ENCODE peak calls at places on chromosomes 3 and 15, in eight cellular contexts. One of them, this sample, is unnamed.
A peak's percentile ranks its signal among the peaks of the same experiment; 100 is the strongest.

GRCh38 chr3:131224886-131225550 is 156.6 kb upstream of the NUDT16 start:
- DNase-seq in sigmoid colon: no peak
- DNase-seq in A549: no peak
- DNase-seq in heart left ventricle: no peak
- DNase-seq in HCT116: no peak
- DNase-seq in IMR-90: peak; percentile 42
- DNase-seq in tibial nerve: no peak
- DNase-seq in right lobe of liver: no peak
- DNase-seq in this sample: no peak

GRCh38 chr3:59425942-59426341 is 376.1 kb upstream of the CFAP20DC start:
- DNase-seq in sigmoid colon: no peak
- DNase-seq in A549: no peak
- DNase-seq in heart left ventricle: no peak
- DNase-seq in HCT116: no peak
- DNase-seq in IMR-90: no peak
- DNase-seq in tibial nerve: no peak
- DNase-seq in right lobe of liver: no peak
- DNase-seq in this sample: no peak

GRCh38 chr3:183895774-183896173 is 11.1 kb upstream of the PARL start:
- DNase-seq in sigmoid colon: no peak
- DNase-seq in A549: no peak
- DNase-seq in heart left ventricle: no peak
- DNase-seq in HCT116: no peak
- DNase-seq in IMR-90: no peak
- DNase-seq in tibial nerve: no peak
- DNase-seq in right lobe of liver: no peak
- DNase-seq in this sample: no peak

GRCh38 chr3:74347563-74348268 is 266.7 kb downstream of the CNTN3 start:
- DNase-seq in sigmoid colon: no peak
- DNase-seq in A549: no peak
- DNase-seq in heart left ventricle: no peak
- DNase-seq in HCT116: no peak
- DNase-seq in IMR-90: no peak
- DNase-seq in tibial nerve: no peak
- DNase-seq in right lobe of liver: peak; percentile 50
- DNase-seq in this sample: no peak

GRCh38 chr3:105688821-105689220 is 180.0 kb downstream of the CBLB start:
- DNase-seq in sigmoid colon: no peak
- DNase-seq in A549: peak; percentile 1
- DNase-seq in heart left ventricle: no peak
- DNase-seq in HCT116: no peak
- DNase-seq in IMR-90: no peak
- DNase-seq in tibial nerve: no peak
- DNase-seq in right lobe of liver: no peak
- DNase-seq in this sample: no peak

GRCh38 chr15:49387471-49387870 is 35.6 kb upstream of the FGF7 start:
- DNase-seq in sigmoid colon: no peak
- DNase-seq in A549: no peak
- DNase-seq in heart left ventricle: no peak
- DNase-seq in HCT116: no peak
- DNase-seq in IMR-90: no peak
- DNase-seq in tibial nerve: no peak
- DNase-seq in right lobe of liver: no peak
- DNase-seq in this sample: no peak

GRCh38 chr15:82570721-82571519 is 30.7 kb upstream of the RPS17 start:
- DNase-seq in sigmoid colon: peak; percentile 70
- DNase-seq in A549: no peak
- DNase-seq in heart left ventricle: no peak
- DNase-seq in HCT116: no peak
- DNase-seq in IMR-90: peak; percentile 70
- DNase-seq in tibial nerve: no peak
- DNase-seq in right lobe of liver: no peak
- DNase-seq in this sample: no peak

GRCh38 chr3:183490653-183491052 is 62.2 kb upstream of the MCF2L2 start:
- DNase-seq in sigmoid colon: no peak
- DNase-seq in A549: no peak
- DNase-seq in heart left ventricle: no peak
- DNase-seq in HCT116: no peak
- DNase-seq in IMR-90: no peak
- DNase-seq in tibial nerve: no peak
- DNase-seq in right lobe of liver: peak; percentile 22
- DNase-seq in this sample: no peak

GRCh38 chr15:31392761-31393401 is 66.2 kb downstream of the KLF13 start:
- DNase-seq in sigmoid colon: peak; percentile 73
- DNase-seq in A549: no peak
- DNase-seq in heart left ventricle: no peak
- DNase-seq in HCT116: no peak
- DNase-seq in IMR-90: no peak
- DNase-seq in tibial nerve: peak; percentile 6
- DNase-seq in right lobe of liver: no peak
- DNase-seq in this sample: peak; percentile 60

GRCh38 chr15:95609096-95609495 is 721.4 kb upstream of the NR2F2 start:
- DNase-seq in sigmoid colon: no peak
- DNase-seq in A549: no peak
- DNase-seq in heart left ventricle: no peak
- DNase-seq in HCT116: no peak
- DNase-seq in IMR-90: peak; percentile 15
- DNase-seq in tibial nerve: no peak
- DNase-seq in right lobe of liver: no peak
- DNase-seq in this sample: no peak

GRCh38 chr3:141605883-141606282 is 119.1 kb downstream of the RASA2 start:
- DNase-seq in sigmoid colon: no peak
- DNase-seq in A549: no peak
- DNase-seq in heart left ventricle: no peak
- DNase-seq in HCT116: no peak
- DNase-seq in IMR-90: peak; percentile 28
- DNase-seq in tibial nerve: no peak
- DNase-seq in right lobe of liver: no peak
- DNase-seq in this sample: no peak

GRCh38 chr3:105944281-105944680 is 75.5 kb upstream of the CBLB start:
- DNase-seq in sigmoid colon: no peak
- DNase-seq in A549: no peak
- DNase-seq in heart left ventricle: no peak
- DNase-seq in HCT116: no peak
- DNase-seq in IMR-90: peak; percentile 58
- DNase-seq in tibial nerve: no peak
- DNase-seq in right lobe of liver: no peak
- DNase-seq in this sample: no peak

GRCh38 chr3:52039426-52039825 is 16.9 kb downstream of the DUSP7 start:
- DNase-seq in sigmoid colon: no peak
- DNase-seq in A549: no peak
- DNase-seq in heart left ventricle: no peak
- DNase-seq in HCT116: no peak
- DNase-seq in IMR-90: no peak
- DNase-seq in tibial nerve: no peak
- DNase-seq in right lobe of liver: no peak
- DNase-seq in this sample: no peak

GRCh38 chr3:52041118-52041847 is 15.1 kb downstream of the DUSP7 start:
- DNase-seq in sigmoid colon: no peak
- DNase-seq in A549: no peak
- DNase-seq in heart left ventricle: no peak
- DNase-seq in HCT116: no peak
- DNase-seq in IMR-90: no peak
- DNase-seq in tibial nerve: no peak
- DNase-seq in right lobe of liver: no peak
- DNase-seq in this sample: no peak

GRCh38 chr3:52038227-52038626 is 18.1 kb downstream of the DUSP7 start:
- DNase-seq in sigmoid colon: no peak
- DNase-seq in A549: no peak
- DNase-seq in heart left ventricle: no peak
- DNase-seq in HCT116: no peak
- DNase-seq in IMR-90: no peak
- DNase-seq in tibial nerve: no peak
- DNase-seq in right lobe of liver: no peak
- DNase-seq in this sample: no peak

GRCh38 chr3:52040600-52040999 is 15.8 kb downstream of the DUSP7 start:
- DNase-seq in sigmoid colon: no peak
- DNase-seq in A549: no peak
- DNase-seq in heart left ventricle: no peak
- DNase-seq in HCT116: no peak
- DNase-seq in IMR-90: no peak
- DNase-seq in tibial nerve: no peak
- DNase-seq in right lobe of liver: no peak
- DNase-seq in this sample: no peak

DNA sequence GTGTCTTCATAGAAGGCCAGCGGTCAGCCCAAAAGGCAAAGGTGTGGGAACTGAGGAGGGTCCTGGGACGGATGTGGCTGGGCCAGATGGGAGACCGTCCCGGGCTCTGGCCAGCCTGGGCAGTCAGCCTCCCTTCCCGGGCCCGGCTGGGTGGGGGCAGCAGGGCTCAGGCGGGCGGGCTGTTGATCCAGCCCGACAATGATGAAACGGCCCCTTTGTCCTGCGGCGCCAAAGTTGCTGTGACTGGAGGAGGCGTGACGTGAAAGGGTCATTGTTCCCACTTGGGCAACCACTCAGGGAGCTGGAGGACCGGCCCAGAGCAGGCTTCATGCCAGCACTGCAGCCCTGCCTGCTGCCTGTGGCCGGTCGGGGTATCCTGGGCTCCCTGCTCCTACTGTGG is 16.5 kb downstream of the DUSP7 start:
- DNase-seq in sigmoid colon: peak; percentile 81
- DNase-seq in A549: no peak
- DNase-seq in heart left ventricle: peak; percentile 87
- DNase-seq in HCT116: no peak
- DNase-seq in IMR-90: no peak
- DNase-seq in tibial nerve: peak; percentile 64
- DNase-seq in right lobe of liver: peak; percentile 88
- DNase-seq in this sample: peak; percentile 82
- TF ChIP-seq POLR2A in sigmoid colon: no peak
- TF ChIP-seq POLR2A in A549: no peak
- TF ChIP-seq POLR2A in heart left ventricle: no peak
- TF ChIP-seq POLR2A in HCT116: no peak
- TF ChIP-seq POLR2A in IMR-90: no peak
- TF ChIP-seq POLR2A in tibial nerve: no peak
- TF ChIP-seq POLR2A in right lobe of liver: no peak
- TF ChIP-seq POLR2A in this sample: no peak

GRCh38 chr15:45376967-45377629 is 1.2 kb downstream of the GATM start:
- DNase-seq in sigmoid colon: no peak
- DNase-seq in A549: no peak
- DNase-seq in heart left ventricle: no peak
- DNase-seq in HCT116: no peak
- DNase-seq in IMR-90: no peak
- DNase-seq in tibial nerve: no peak
- DNase-seq in right lobe of liver: no peak
- DNase-seq in this sample: no peak
- H3K4me3 ChIP-seq in sigmoid colon: peak overlapping the region; percentile 56
- H3K4me3 ChIP-seq in A549: peak overlapping the region; percentile 57
- H3K4me3 ChIP-seq in heart left ventricle: peak overlapping the region; percentile 65
- H3K4me3 ChIP-seq in HCT116: no peak overlapping the region
- H3K4me3 ChIP-seq in IMR-90: no peak overlapping the region
- H3K4me3 ChIP-seq in tibial nerve: peak overlapping the region; percentile 69
- H3K4me3 ChIP-seq in right lobe of liver: peak overlapping the region; percentile 55
- H3K4me3 ChIP-seq in this sample: peak overlapping the region; percentile 64

GRCh38 chr15:40472171-40472727 is 1.5 kb downstream of the CHST14 start:
- DNase-seq in sigmoid colon: no peak
- DNase-seq in A549: no peak
- DNase-seq in heart left ventricle: no peak
- DNase-seq in HCT116: no peak
- DNase-seq in IMR-90: no peak
- DNase-seq in tibial nerve: no peak
- DNase-seq in right lobe of liver: no peak
- DNase-seq in this sample: no peak

GRCh38 chr15:40471105-40471777 is 457 bp downstream of the CHST14 start:
- DNase-seq in sigmoid colon: no peak
- DNase-seq in A549: no peak
- DNase-seq in heart left ventricle: no peak
- DNase-seq in HCT116: no peak
- DNase-seq in IMR-90: peak; percentile 4
- DNase-seq in tibial nerve: peak; percentile 12
- DNase-seq in right lobe of liver: no peak
- DNase-seq in this sample: no peak

GRCh38 chr15:40469776-40470390 is 901 bp upstream of the CHST14 start:
- DNase-seq in sigmoid colon: no peak
- DNase-seq in A549: no peak
- DNase-seq in heart left ventricle: no peak
- DNase-seq in HCT116: no peak
- DNase-seq in IMR-90: peak; percentile 13
- DNase-seq in tibial nerve: no peak
- DNase-seq in right lobe of liver: no peak
- DNase-seq in this sample: no peak

GRCh38 chr15:40471778-40472130 is 970 bp downstream of the CHST14 start:
- DNase-seq in sigmoid colon: no peak
- DNase-seq in A549: no peak
- DNase-seq in heart left ventricle: no peak
- DNase-seq in HCT116: no peak
- DNase-seq in IMR-90: peak; percentile 10
- DNase-seq in tibial nerve: no peak
- DNase-seq in right lobe of liver: no peak
- DNase-seq in this sample: peak; percentile 39

DNA sequence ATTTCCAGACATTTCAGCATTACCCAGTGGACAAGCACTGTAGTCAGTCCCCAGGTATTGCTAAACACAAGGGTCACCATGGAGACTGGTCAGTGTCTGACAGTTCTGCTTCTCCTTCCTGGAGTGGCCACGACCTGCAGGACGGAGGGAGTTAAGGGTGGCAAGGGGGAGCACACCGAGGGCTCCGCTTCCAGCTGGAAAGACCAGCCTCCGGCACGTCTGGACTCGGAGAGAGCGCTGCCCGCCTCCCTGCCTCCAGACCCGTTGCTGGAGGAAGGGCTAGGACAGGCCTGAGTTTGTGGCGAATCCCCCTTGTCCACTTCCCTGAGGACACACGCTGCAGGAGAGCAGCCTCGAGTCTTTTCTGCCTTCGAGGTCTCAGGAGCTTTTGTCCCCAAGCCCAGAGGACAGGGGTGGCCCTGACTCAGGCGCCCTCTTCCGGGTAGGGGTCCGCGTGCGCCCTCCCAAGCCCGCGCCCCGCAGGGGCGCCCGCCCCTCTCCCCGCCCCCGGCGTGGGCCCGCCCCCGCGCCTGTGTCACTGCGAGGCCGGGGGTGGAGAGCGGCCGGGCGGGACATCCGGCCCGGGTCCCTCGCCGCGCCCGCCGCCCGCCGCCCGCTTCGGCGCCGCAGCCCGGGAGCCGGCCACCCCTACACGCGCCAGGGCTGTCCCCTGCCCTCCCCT is at the start of gene CHST14:
- DNase-seq in sigmoid colon: peak; percentile 75
- DNase-seq in A549: peak; percentile 48
- DNase-seq in heart left ventricle: peak; percentile 75
- DNase-seq in HCT116: no peak
- DNase-seq in IMR-90: peak; percentile 43
- DNase-seq in tibial nerve: peak; percentile 44
- DNase-seq in right lobe of liver: peak; percentile 71
- DNase-seq in this sample: peak; percentile 58
- TF ChIP-seq POLR2A in sigmoid colon: no peak
- TF ChIP-seq POLR2A in A549: peak; percentile 42
- TF ChIP-seq POLR2A in heart left ventricle: no peak
- TF ChIP-seq POLR2A in HCT116: peak; percentile 24
- TF ChIP-seq POLR2A in IMR-90: no peak
- TF ChIP-seq POLR2A in tibial nerve: no peak
- TF ChIP-seq POLR2A in right lobe of liver: peak; percentile 26
- TF ChIP-seq POLR2A in this sample: peak; percentile 11

DNA sequence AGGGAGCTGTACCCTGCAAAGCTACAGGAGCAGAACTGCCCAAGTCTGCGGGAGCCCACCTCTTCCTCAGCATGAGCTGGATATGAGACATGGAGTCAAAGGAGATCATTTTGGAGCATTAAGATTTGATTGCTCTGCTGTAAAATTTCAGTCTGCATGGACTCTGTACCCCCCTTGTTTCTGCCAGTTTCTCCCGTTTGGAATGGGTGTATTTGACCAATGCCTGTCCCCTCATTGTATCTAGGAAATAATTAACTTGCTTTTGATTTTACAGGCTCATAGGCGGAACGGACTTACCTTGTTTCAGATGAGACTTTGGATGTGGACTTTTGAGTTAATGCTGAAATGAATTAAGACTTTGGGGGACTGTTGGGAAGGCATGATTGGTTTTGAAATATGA is 18.3 kb downstream of the RNF13 start:
- DNase-seq in sigmoid colon: no peak
- DNase-seq in A549: no peak
- DNase-seq in heart left ventricle: no peak
- DNase-seq in HCT116: no peak
- DNase-seq in IMR-90: no peak
- DNase-seq in tibial nerve: no peak
- DNase-seq in right lobe of liver: no peak
- DNase-seq in this sample: no peak
- H3K4me3 ChIP-seq in sigmoid colon: no peak overlapping the region
- H3K4me3 ChIP-seq in A549: no peak overlapping the region
- H3K4me3 ChIP-seq in heart left ventricle: no peak overlapping the region
- H3K4me3 ChIP-seq in HCT116: no peak overlapping the region
- H3K4me3 ChIP-seq in IMR-90: no peak overlapping the region
- H3K4me3 ChIP-seq in tibial nerve: no peak overlapping the region
- H3K4me3 ChIP-seq in right lobe of liver: no peak overlapping the region
- H3K4me3 ChIP-seq in this sample: no peak overlapping the region

This sample was measured in body of pancreas.